ENCODE peak calls at places on chromosomes 11 and 22, in eight cellular contexts. N, X, L, Q, A, U, I and M are unnamed samples. For H3K4me1 and H3K9me3, the result is how much of the 10 kb centered on the place peaks cover.

GRCh38 chr22:30348395-30348794 is 8.3 kb downstream of the SF3A1 start:
- DNase-seq in I (no peak), Q (no peak), X (no peak), U (no peak), A (no peak), N (no peak), L (no peak), M (no peak)

GRCh38 chr22:19115628-19116027 is 6.6 kb downstream of the DGCR2 start:
- DNase-seq in X (peak), I (no peak), N (no peak), L (no peak), U (no peak), Q (no peak), A (no peak), M (no peak)

GRCh38 chr22:43088616-43088978 is 594 bp downstream of the TTLL1 start:
- DNase-seq in I (no peak), N (no peak), A (no peak), U (no peak), X (no peak), Q (no peak), L (no peak), M (no peak)

GRCh38 chr11:87447606-87448005 is 409.9 kb downstream of the TMEM135 start:
- DNase-seq in U (no peak), L (no peak), Q (no peak), X (no peak), A (no peak), N (no peak), I (no peak), M (no peak)

GRCh38 chr11:113546757-113547507 is 71.7 kb upstream of the DRD2 start:
- DNase-seq in I (peak), U (no peak), L (no peak), A (no peak), X (no peak), Q (no peak), N (peak), M (no peak)

GRCh38 chr22:49008682-49009235 is 818.9 kb downstream of the BRD1 start:
- DNase-seq in X (no peak), U (no peak), N (no peak), Q (peak), A (peak), I (no peak), L (no peak), M (no peak)

GRCh38 chr11:117898059-117898458 is 21.6 kb upstream of the FXYD6 start:
- DNase-seq in U (peak), N (no peak), A (no peak), X (peak), Q (peak), I (no peak), L (no peak), M (no peak)

GRCh38 chr22:48843640-48844039 is 984.0 kb downstream of the BRD1 start:
- DNase-seq in Q (no peak), I (no peak), L (no peak), A (no peak), U (no peak), N (no peak), X (no peak), M (no peak)

GRCh38 chr22:48315415-48316244 is 1512.0 kb downstream of the BRD1 start:
- DNase-seq in X (no peak), U (peak), Q (peak), A (peak), L (no peak), N (no peak), I (no peak), M (no peak)

GRCh38 chr11:210122-210802 is 2.8 kb downstream of the RIC8A start:
- DNase-seq in N (peak), L (no peak), U (no peak), X (no peak), A (peak), I (peak), Q (peak), M (no peak)

GRCh38 chr22:37419370-37419915 is 7.8 kb downstream of the ELFN2 start:
- DNase-seq in I (no peak), L (no peak), U (no peak), Q (no peak), A (no peak), N (no peak), X (no peak), M (no peak)

GRCh38 chr11:74468058-74468457 is 709 bp upstream of the KCNE3 start:
- DNase-seq in X (no peak), N (no peak), I (no peak), Q (no peak), U (no peak), L (no peak), A (no peak), M (no peak)

GRCh38 chr22:45324186-45324775 is 14.5 kb downstream of the FAM118A start:
- DNase-seq in L (no peak), I (no peak), U (no peak), X (no peak), Q (no peak), N (peak), A (no peak), M (no peak)

GRCh38 chr22:29831958-29832357 is 6.1 kb downstream of the ASCC2 start:
- DNase-seq in N (no peak), U (no peak), Q (no peak), I (no peak), A (no peak), L (no peak), X (no peak), M (no peak)

GRCh38 chr22:37018815-37019308 is 385 bp downstream of the TST start:
- DNase-seq in L (peak), X (peak), I (peak), U (no peak), Q (peak), A (peak), N (peak), M (no peak)

GRCh38 chr11:70670684-70671034 is 272.3 kb downstream of the CTTN start:
- DNase-seq in I (no peak), N (no peak), A (no peak), X (no peak), L (no peak), U (no peak), Q (no peak), M (no peak)

GRCh38 chr11:77082838-77083552 is 16.2 kb downstream of the CAPN5 start:
- DNase-seq in Q (peak), U (peak), A (peak), L (peak), I (no peak), N (no peak), X (peak), M (no peak)

GRCh38 chr22:19717691-19718254 is 3.5 kb downstream of the SEPTIN5 start:
- DNase-seq in L (peak), Q (peak), N (peak), X (peak), A (peak), U (no peak), I (peak), M (no peak)

GRCh38 chr11:59625703-59626102 is 10.1 kb upstream of the OSBP start:
- DNase-seq in X (no peak), L (no peak), Q (no peak), N (no peak), I (no peak), U (no peak), A (no peak), M (no peak)

GRCh38 chr22:44352378-44353062 is 39.8 kb upstream of the SHISAL1 start:
- DNase-seq in N (no peak), U (no peak), A (no peak), X (peak), I (no peak), Q (no peak), L (no peak), M (no peak)

GRCh38 chr11:65415499-65416340 is 6.9 kb upstream of the NEAT1 start:
- DNase-seq in Q (peak), L (peak), U (peak), A (no peak), I (no peak), N (no peak), X (peak), M (no peak)

GRCh38 chr11:36312593-36312990 is 16.5 kb downstream of the PRR5L start:
- DNase-seq in X (no peak), Q (no peak), U (no peak), L (no peak), N (peak), A (no peak), I (peak), M (no peak)

GRCh38 chr11:6397636-6398035 is 7.4 kb downstream of the SMPD1 start:
- DNase-seq in I (peak), U (no peak), X (no peak), L (no peak), Q (no peak), A (no peak), N (no peak), M (no peak)

GRCh38 chr22:20033045-20033706 is 12.3 kb downstream of the TANGO2 start:
- DNase-seq in Q (peak), X (no peak), U (peak), I (no peak), A (peak), L (peak), N (no peak), M (no peak)

GRCh38 chr11:119172513-119172912 is 4.0 kb downstream of the NLRX1 start:
- DNase-seq in Q (no peak), X (no peak), A (no peak), N (no peak), U (no peak), I (no peak), L (no peak), M (no peak)

GRCh38 chr11:129766858-129767604 is 48.6 kb upstream of the TMEM45B start:
- DNase-seq in L (no peak), U (no peak), X (no peak), N (peak), Q (peak), A (peak), I (peak), M (no peak)

DNA sequence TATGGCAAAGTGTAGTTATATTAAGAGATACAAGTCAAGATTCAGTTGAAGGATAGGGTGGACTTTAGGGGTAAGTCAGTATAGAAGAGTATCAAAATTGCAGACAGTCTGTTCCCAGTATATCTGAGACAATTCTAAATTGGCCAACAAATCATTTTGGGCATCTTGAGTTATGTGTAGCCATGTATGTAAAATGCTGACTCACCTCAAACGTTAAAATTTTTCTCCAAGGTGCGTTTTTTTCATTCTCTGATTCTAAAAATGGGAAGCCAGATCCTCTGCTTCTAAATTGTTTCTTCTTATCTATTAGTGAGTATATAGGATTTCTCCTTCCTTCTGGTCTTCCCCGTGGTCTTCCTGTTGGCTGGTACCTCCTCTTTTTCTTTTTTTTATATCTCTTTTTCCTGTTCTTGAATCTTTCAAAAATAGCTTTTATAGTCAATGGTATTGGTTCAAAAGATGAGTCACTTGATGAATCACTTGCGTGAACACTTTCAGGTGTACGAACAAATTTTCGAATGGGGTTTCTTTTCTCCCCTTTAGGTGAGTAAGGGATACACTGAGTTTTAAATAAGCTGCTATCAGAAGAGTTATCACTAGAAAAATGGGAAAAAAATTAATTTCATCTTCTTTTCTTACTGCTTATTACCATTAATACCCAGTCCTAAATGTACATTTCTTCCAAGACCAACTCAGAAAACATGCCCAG is 3.2 kb downstream of the TAF1D start:
- DNase-seq in I (peak), A (no peak), X (no peak), Q (no peak), L (no peak), N (peak), U (no peak), M (no peak)
- H3K4me1 ChIP-seq in I (under half), A (under half), X (half or more), Q (under half), L (half or more), N (under half), U (under half), M (under half)

GRCh38 chr11:4094348-4095291 is at the start of gene RRM1:
- DNase-seq in U (peak), X (peak), I (peak), N (peak), L (peak), Q (peak), A (peak), M (peak)

GRCh38 chr11:4093519-4094347 is 866 bp upstream of the RRM1 start:
- DNase-seq in A (no peak), X (no peak), Q (no peak), I (no peak), U (no peak), L (no peak), N (no peak), M (no peak)

GRCh38 chr11:4098026-4098621 is 3.5 kb downstream of the RRM1 start:
- DNase-seq in U (no peak), X (no peak), N (no peak), Q (no peak), A (no peak), L (no peak), I (no peak), M (no peak)

GRCh38 chr11:4092031-4092430 is 2.6 kb upstream of the RRM1 start:
- DNase-seq in A (no peak), X (no peak), L (no peak), I (no peak), N (no peak), Q (no peak), U (no peak), M (no peak)

DNA sequence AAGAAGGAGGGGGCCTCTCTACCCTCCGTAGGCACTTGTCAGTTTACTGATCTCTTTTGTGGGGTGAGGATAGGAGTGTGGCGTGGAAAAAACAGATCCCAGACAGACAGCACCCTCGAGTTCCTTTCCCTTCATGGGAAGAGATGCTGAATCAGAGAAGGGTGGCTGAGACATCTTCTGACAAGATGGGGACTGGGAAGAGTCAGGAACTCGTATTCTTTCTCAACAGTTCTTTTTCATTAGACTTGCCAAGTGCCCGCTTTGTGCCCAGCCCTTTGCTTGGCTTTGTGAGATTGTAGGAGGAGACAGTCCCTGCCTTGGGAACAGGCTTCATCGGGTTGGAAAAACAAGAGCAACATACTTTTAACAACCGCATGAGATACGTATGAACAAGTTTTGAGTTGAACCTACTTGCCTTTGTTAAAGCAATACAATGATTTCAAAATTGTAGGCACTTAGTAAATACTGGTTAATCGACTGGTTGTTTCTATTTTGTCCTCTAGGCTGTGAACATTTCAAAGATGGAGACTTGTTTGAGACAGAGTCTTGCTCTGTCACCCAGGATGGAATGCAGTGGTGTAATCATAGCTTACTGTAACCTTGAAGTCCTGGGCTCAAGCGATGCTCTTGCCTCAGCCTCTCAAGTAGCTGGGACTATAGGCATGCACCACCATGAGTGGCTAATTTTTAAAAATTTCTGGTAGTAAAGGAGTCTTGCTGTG is 1.1 kb downstream of the RRM1 start:
- DNase-seq in U (no peak), N (peak), X (no peak), Q (no peak), L (no peak), A (no peak), I (peak), M (no peak)
- H3K4me3 ChIP-seq in U (peak), N (peak), X (peak), Q (peak), L (peak), A (peak), I (peak), M (peak)

DNA sequence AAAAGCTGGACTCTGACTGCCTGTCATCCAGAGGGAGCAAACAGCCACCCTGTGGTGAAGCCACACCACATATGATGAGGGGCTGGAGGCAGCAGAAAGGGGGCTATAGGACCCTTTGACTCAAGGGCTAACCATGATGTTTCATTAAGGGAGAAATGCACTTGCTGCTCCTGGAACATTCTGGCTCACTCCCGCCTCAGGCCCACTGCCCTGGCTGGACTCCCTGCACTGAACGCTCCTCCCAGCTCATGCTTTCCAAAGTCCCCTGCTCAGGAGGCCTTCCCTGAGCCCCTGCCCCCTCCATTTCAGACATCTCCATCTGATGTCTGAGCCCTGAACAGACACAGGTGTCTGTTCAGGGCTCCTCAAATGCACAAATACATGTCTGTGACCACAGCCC is 69.1 kb downstream of the CDKN1C start:
- DNase-seq in U (no peak), N (no peak), Q (no peak), L (no peak), X (no peak), A (no peak), I (no peak), M (no peak)
- H3K9me3 ChIP-seq in U (under half), N (under half), Q (under half), L (under half), X (under half), A (under half), I (under half), M (under half)

DNA sequence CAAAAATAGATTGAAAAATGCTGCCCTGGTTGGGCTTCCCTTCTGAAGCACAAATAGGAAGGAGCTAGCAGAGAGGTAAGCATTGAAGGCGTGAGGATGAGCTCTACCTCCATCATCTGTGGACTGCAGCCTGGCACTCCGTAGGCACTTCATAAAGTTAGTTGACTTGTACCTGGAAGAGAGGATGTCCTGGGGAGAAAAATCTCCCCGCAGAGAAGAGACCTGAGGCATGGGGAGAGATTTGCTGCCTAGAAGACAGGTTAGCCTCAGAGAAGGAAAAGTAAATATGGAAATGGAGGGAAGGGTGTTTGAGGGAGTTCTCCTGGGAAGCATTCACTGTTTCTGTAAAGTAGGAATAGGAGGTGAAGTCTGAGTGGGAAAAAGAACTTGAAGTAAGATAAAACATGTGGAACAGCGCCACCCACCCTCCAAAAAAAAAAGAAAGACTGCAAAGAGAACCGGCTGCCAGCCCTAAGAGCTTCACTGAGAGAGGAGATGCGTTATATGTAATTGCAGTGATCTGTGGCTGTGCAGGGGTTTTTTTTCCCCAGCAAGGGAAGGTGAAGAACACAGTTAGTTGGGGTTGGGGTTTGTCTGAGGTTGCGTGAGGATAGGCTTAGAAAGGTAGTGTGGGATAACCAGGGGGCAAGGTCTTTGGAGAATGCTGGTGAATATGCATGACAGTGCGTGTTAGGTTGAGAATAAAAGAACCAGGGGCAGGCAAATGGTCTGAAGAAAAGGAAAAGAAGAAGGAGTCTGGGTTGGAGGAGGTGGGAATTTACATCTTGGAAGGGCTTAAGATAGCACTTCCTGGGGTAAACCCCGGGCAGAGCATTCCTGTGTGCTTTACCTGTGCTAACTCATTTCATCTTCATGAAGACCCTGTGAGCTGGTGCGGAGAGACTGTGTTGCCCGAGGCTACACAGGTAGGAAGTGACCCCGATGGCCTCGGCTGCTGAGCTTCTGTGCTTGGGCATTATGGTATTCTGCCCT is 16.0 kb downstream of the TNRC6B start:
- DNase-seq in A (no peak), N (no peak), I (peak), Q (no peak), U (no peak), L (no peak), X (no peak), M (no peak)
- H3K4me1 ChIP-seq in A (half or more), N (under half), I (under half), Q (under half), U (under half), L (half or more), X (half or more), M (under half)

GRCh38 chr22:23836281-23836680 is 2.5 kb downstream of the DERL3 start:
- DNase-seq in X (no peak), A (no peak), U (peak), N (no peak), I (no peak), Q (peak), L (no peak), M (no peak)

GRCh38 chr22:23836692-23837495 is 1.9 kb downstream of the DERL3 start:
- DNase-seq in Q (peak), N (no peak), L (no peak), U (peak), A (no peak), X (no peak), I (no peak), M (no peak)

GRCh38 chr22:23838686-23839468 is at the start of gene DERL3:
- DNase-seq in Q (peak), X (peak), N (peak), U (peak), A (peak), I (peak), L (peak), M (peak)

GRCh38 chr22:23837911-23838685 is 708 bp downstream of the DERL3 start:
- DNase-seq in U (peak), Q (no peak), X (no peak), A (no peak), I (no peak), N (no peak), L (no peak), M (no peak)

DNA sequence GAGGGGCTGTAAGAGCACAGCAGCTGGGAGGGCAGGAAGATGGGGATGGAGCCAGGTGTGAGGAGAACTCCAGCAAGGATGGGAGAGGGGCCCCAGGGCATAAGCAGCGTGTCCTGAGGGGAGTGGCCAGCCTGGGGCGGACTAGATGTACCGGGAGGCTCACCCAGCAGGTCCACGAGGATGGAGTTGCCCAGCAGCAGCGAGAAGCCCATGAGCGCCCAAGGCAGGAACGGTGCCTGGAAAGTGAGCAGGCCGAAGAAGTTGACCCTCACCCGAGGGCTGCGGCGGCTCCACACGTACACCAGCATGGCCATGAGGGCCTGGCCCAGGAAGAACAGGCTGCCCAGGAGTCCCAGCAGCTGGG is 1.3 kb downstream of the DERL3 start:
- DNase-seq in U (no peak), L (no peak), Q (no peak), N (no peak), I (no peak), A (no peak), X (no peak), M (no peak)
- H3K4me3 ChIP-seq in U (no peak), L (no peak), Q (no peak), N (no peak), I (no peak), A (peak), X (no peak), M (no peak)